ENCODE peak calls at places on chromosomes 16 and 17, in ten cellular contexts. One of them, this sample, is unnamed.

GRCh38 chr17:63956296-63956920 is 16.3 kb downstream of the SCN4A start:
- DNase-seq in stimulated activated CD8-positive, alpha-beta memory T cell treated with anti-CD3 and anti-CD28 coated beads, Interleukin-4, amount 100 ng/mL, for 1 hour: no peak
- DNase-seq in ascending aorta: no peak
- DNase-seq in hypothalamus: no peak
- DNase-seq in iPS DF 6.9: no peak
- DNase-seq in HFFc6: peak
- DNase-seq in activated gamma-delta T cell: no peak
- DNase-seq in hepatocyte: no peak
- DNase-seq in heart right ventricle: no peak
- DNase-seq in ELR: peak
- DNase-seq in this sample: no peak

GRCh38 chr17:81523139-81524062 is 4.8 kb upstream of the FSCN2 start:
- DNase-seq in HFFc6: peak
- DNase-seq in stimulated activated CD8-positive, alpha-beta memory T cell treated with anti-CD3 and anti-CD28 coated beads, Interleukin-4, amount 100 ng/mL, for 1 hour: no peak
- DNase-seq in ELR: peak
- DNase-seq in heart right ventricle: no peak
- DNase-seq in activated gamma-delta T cell: no peak
- DNase-seq in ascending aorta: peak
- DNase-seq in hypothalamus: peak
- DNase-seq in hepatocyte: peak
- DNase-seq in iPS DF 6.9: no peak
- DNase-seq in this sample: peak

GRCh38 chr16:69434066-69434465 is 9.6 kb downstream of the CYB5B start:
- DNase-seq in hepatocyte: no peak
- DNase-seq in hypothalamus: no peak
- DNase-seq in heart right ventricle: no peak
- DNase-seq in ELR: no peak
- DNase-seq in iPS DF 6.9: no peak
- DNase-seq in HFFc6: no peak
- DNase-seq in stimulated activated CD8-positive, alpha-beta memory T cell treated with anti-CD3 and anti-CD28 coated beads, Interleukin-4, amount 100 ng/mL, for 1 hour: no peak
- DNase-seq in ascending aorta: no peak
- DNase-seq in activated gamma-delta T cell: no peak
- DNase-seq in this sample: no peak

GRCh38 chr16:1947369-1947670 is 4.3 kb upstream of the MSRB1 start:
- DNase-seq in ELR: no peak
- DNase-seq in stimulated activated CD8-positive, alpha-beta memory T cell treated with anti-CD3 and anti-CD28 coated beads, Interleukin-4, amount 100 ng/mL, for 1 hour: no peak
- DNase-seq in iPS DF 6.9: no peak
- DNase-seq in activated gamma-delta T cell: no peak
- DNase-seq in HFFc6: no peak
- DNase-seq in hypothalamus: no peak
- DNase-seq in heart right ventricle: no peak
- DNase-seq in ascending aorta: no peak
- DNase-seq in hepatocyte: no peak
- DNase-seq in this sample: no peak

GRCh38 chr17:80618304-80618703 is 73.7 kb downstream of the RPTOR start:
- DNase-seq in stimulated activated CD8-positive, alpha-beta memory T cell treated with anti-CD3 and anti-CD28 coated beads, Interleukin-4, amount 100 ng/mL, for 1 hour: no peak
- DNase-seq in activated gamma-delta T cell: no peak
- DNase-seq in iPS DF 6.9: no peak
- DNase-seq in HFFc6: no peak
- DNase-seq in ascending aorta: no peak
- DNase-seq in heart right ventricle: no peak
- DNase-seq in hypothalamus: no peak
- DNase-seq in ELR: no peak
- DNase-seq in hepatocyte: no peak
- DNase-seq in this sample: no peak

GRCh38 chr17:42224651-42225050 is 30.4 kb upstream of the GHDC start:
- DNase-seq in stimulated activated CD8-positive, alpha-beta memory T cell treated with anti-CD3 and anti-CD28 coated beads, Interleukin-4, amount 100 ng/mL, for 1 hour: no peak
- DNase-seq in iPS DF 6.9: no peak
- DNase-seq in hepatocyte: no peak
- DNase-seq in HFFc6: no peak
- DNase-seq in hypothalamus: no peak
- DNase-seq in heart right ventricle: no peak
- DNase-seq in ascending aorta: no peak
- DNase-seq in ELR: no peak
- DNase-seq in activated gamma-delta T cell: no peak
- DNase-seq in this sample: no peak

GRCh38 chr16:55056585-55057520 is 126.2 kb downstream of the IRX5 start:
- DNase-seq in iPS DF 6.9: no peak
- DNase-seq in HFFc6: no peak
- DNase-seq in stimulated activated CD8-positive, alpha-beta memory T cell treated with anti-CD3 and anti-CD28 coated beads, Interleukin-4, amount 100 ng/mL, for 1 hour: no peak
- DNase-seq in activated gamma-delta T cell: no peak
- DNase-seq in hypothalamus: no peak
- DNase-seq in hepatocyte: peak
- DNase-seq in heart right ventricle: no peak
- DNase-seq in ELR: no peak
- DNase-seq in ascending aorta: no peak
- DNase-seq in this sample: peak

GRCh38 chr16:21611546-21612384 is 12.4 kb downstream of the METTL9 start:
- DNase-seq in ascending aorta: no peak
- DNase-seq in hepatocyte: no peak
- DNase-seq in HFFc6: no peak
- DNase-seq in activated gamma-delta T cell: no peak
- DNase-seq in stimulated activated CD8-positive, alpha-beta memory T cell treated with anti-CD3 and anti-CD28 coated beads, Interleukin-4, amount 100 ng/mL, for 1 hour: no peak
- DNase-seq in hypothalamus: no peak
- DNase-seq in heart right ventricle: no peak
- DNase-seq in ELR: no peak
- DNase-seq in iPS DF 6.9: no peak
- DNase-seq in this sample: peak

GRCh38 chr17:80708497-80708896 is 163.9 kb downstream of the RPTOR start:
- DNase-seq in stimulated activated CD8-positive, alpha-beta memory T cell treated with anti-CD3 and anti-CD28 coated beads, Interleukin-4, amount 100 ng/mL, for 1 hour: no peak
- DNase-seq in activated gamma-delta T cell: no peak
- DNase-seq in heart right ventricle: no peak
- DNase-seq in iPS DF 6.9: no peak
- DNase-seq in HFFc6: no peak
- DNase-seq in ascending aorta: no peak
- DNase-seq in hepatocyte: no peak
- DNase-seq in ELR: no peak
- DNase-seq in hypothalamus: no peak
- DNase-seq in this sample: no peak

GRCh38 chr17:79633154-79633553 is 22.3 kb upstream of the RBFOX3 start:
- DNase-seq in activated gamma-delta T cell: no peak
- DNase-seq in hepatocyte: no peak
- DNase-seq in ELR: no peak
- DNase-seq in hypothalamus: no peak
- DNase-seq in stimulated activated CD8-positive, alpha-beta memory T cell treated with anti-CD3 and anti-CD28 coated beads, Interleukin-4, amount 100 ng/mL, for 1 hour: no peak
- DNase-seq in heart right ventricle: no peak
- DNase-seq in ascending aorta: peak
- DNase-seq in HFFc6: no peak
- DNase-seq in iPS DF 6.9: no peak
- DNase-seq in this sample: no peak

GRCh38 chr16:8476824-8477223 is 113.5 kb downstream of the TMEM114 start:
- DNase-seq in ELR: no peak
- DNase-seq in hepatocyte: no peak
- DNase-seq in HFFc6: no peak
- DNase-seq in ascending aorta: no peak
- DNase-seq in hypothalamus: no peak
- DNase-seq in heart right ventricle: no peak
- DNase-seq in iPS DF 6.9: no peak
- DNase-seq in stimulated activated CD8-positive, alpha-beta memory T cell treated with anti-CD3 and anti-CD28 coated beads, Interleukin-4, amount 100 ng/mL, for 1 hour: no peak
- DNase-seq in activated gamma-delta T cell: no peak
- DNase-seq in this sample: no peak

GRCh38 chr17:81741594-81742452 is 29.7 kb downstream of the SLC25A10 start:
- DNase-seq in stimulated activated CD8-positive, alpha-beta memory T cell treated with anti-CD3 and anti-CD28 coated beads, Interleukin-4, amount 100 ng/mL, for 1 hour: no peak
- DNase-seq in heart right ventricle: no peak
- DNase-seq in activated gamma-delta T cell: no peak
- DNase-seq in iPS DF 6.9: no peak
- DNase-seq in ascending aorta: no peak
- DNase-seq in HFFc6: no peak
- DNase-seq in hepatocyte: no peak
- DNase-seq in hypothalamus: no peak
- DNase-seq in ELR: peak
- DNase-seq in this sample: no peak

GRCh38 chr17:20206591-20206990 is 197.4 kb downstream of the SPECC1 start:
- DNase-seq in heart right ventricle: no peak
- DNase-seq in HFFc6: peak
- DNase-seq in activated gamma-delta T cell: no peak
- DNase-seq in hypothalamus: no peak
- DNase-seq in hepatocyte: no peak
- DNase-seq in ascending aorta: no peak
- DNase-seq in stimulated activated CD8-positive, alpha-beta memory T cell treated with anti-CD3 and anti-CD28 coated beads, Interleukin-4, amount 100 ng/mL, for 1 hour: no peak
- DNase-seq in iPS DF 6.9: no peak
- DNase-seq in ELR: peak
- DNase-seq in this sample: no peak

GRCh38 chr17:82674656-82675475 is 23.6 kb downstream of the RAB40B start:
- DNase-seq in iPS DF 6.9: no peak
- DNase-seq in activated gamma-delta T cell: no peak
- DNase-seq in HFFc6: no peak
- DNase-seq in ascending aorta: no peak
- DNase-seq in stimulated activated CD8-positive, alpha-beta memory T cell treated with anti-CD3 and anti-CD28 coated beads, Interleukin-4, amount 100 ng/mL, for 1 hour: no peak
- DNase-seq in hypothalamus: peak
- DNase-seq in ELR: no peak
- DNase-seq in heart right ventricle: no peak
- DNase-seq in hepatocyte: no peak
- DNase-seq in this sample: no peak

GRCh38 chr17:12620200-12620720 is 45.4 kb upstream of the MYOCD start:
- DNase-seq in hypothalamus: no peak
- DNase-seq in HFFc6: peak
- DNase-seq in stimulated activated CD8-positive, alpha-beta memory T cell treated with anti-CD3 and anti-CD28 coated beads, Interleukin-4, amount 100 ng/mL, for 1 hour: no peak
- DNase-seq in heart right ventricle: no peak
- DNase-seq in iPS DF 6.9: no peak
- DNase-seq in hepatocyte: no peak
- DNase-seq in ELR: peak
- DNase-seq in ascending aorta: no peak
- DNase-seq in activated gamma-delta T cell: no peak
- DNase-seq in this sample: peak

GRCh38 chr16:68737046-68737729 is at the start of gene CDH1:
- DNase-seq in heart right ventricle: no peak
- DNase-seq in iPS DF 6.9: peak
- DNase-seq in ascending aorta: no peak
- DNase-seq in activated gamma-delta T cell: no peak
- DNase-seq in ELR: no peak
- DNase-seq in stimulated activated CD8-positive, alpha-beta memory T cell treated with anti-CD3 and anti-CD28 coated beads, Interleukin-4, amount 100 ng/mL, for 1 hour: no peak
- DNase-seq in hepatocyte: peak
- DNase-seq in hypothalamus: peak
- DNase-seq in HFFc6: no peak
- DNase-seq in this sample: no peak

GRCh38 chr16:19879241-19879792 is 5.3 kb downstream of the GPRC5B start:
- DNase-seq in hypothalamus: peak
- DNase-seq in heart right ventricle: peak
- DNase-seq in iPS DF 6.9: no peak
- DNase-seq in ascending aorta: no peak
- DNase-seq in stimulated activated CD8-positive, alpha-beta memory T cell treated with anti-CD3 and anti-CD28 coated beads, Interleukin-4, amount 100 ng/mL, for 1 hour: no peak
- DNase-seq in ELR: no peak
- DNase-seq in hepatocyte: peak
- DNase-seq in activated gamma-delta T cell: no peak
- DNase-seq in HFFc6: peak
- DNase-seq in this sample: no peak

GRCh38 chr16:17227278-17227677 is 243.5 kb downstream of the XYLT1 start:
- DNase-seq in stimulated activated CD8-positive, alpha-beta memory T cell treated with anti-CD3 and anti-CD28 coated beads, Interleukin-4, amount 100 ng/mL, for 1 hour: no peak
- DNase-seq in ascending aorta: no peak
- DNase-seq in HFFc6: no peak
- DNase-seq in hypothalamus: no peak
- DNase-seq in heart right ventricle: no peak
- DNase-seq in hepatocyte: peak
- DNase-seq in ELR: no peak
- DNase-seq in iPS DF 6.9: no peak
- DNase-seq in activated gamma-delta T cell: no peak
- DNase-seq in this sample: no peak

GRCh38 chr17:7997186-7997585 is 5.2 kb upstream of the GUCY2D start:
- DNase-seq in HFFc6: peak
- DNase-seq in hypothalamus: no peak
- DNase-seq in hepatocyte: peak
- DNase-seq in activated gamma-delta T cell: no peak
- DNase-seq in ascending aorta: no peak
- DNase-seq in heart right ventricle: peak
- DNase-seq in stimulated activated CD8-positive, alpha-beta memory T cell treated with anti-CD3 and anti-CD28 coated beads, Interleukin-4, amount 100 ng/mL, for 1 hour: no peak
- DNase-seq in ELR: peak
- DNase-seq in iPS DF 6.9: no peak
- DNase-seq in this sample: peak

GRCh38 chr16:65658339-65659275 is 536.7 kb upstream of the CDH11 start:
- DNase-seq in activated gamma-delta T cell: no peak
- DNase-seq in heart right ventricle: no peak
- DNase-seq in ELR: peak
- DNase-seq in iPS DF 6.9: no peak
- DNase-seq in hypothalamus: no peak
- DNase-seq in stimulated activated CD8-positive, alpha-beta memory T cell treated with anti-CD3 and anti-CD28 coated beads, Interleukin-4, amount 100 ng/mL, for 1 hour: no peak
- DNase-seq in ascending aorta: no peak
- DNase-seq in hepatocyte: peak
- DNase-seq in HFFc6: peak
- DNase-seq in this sample: peak

GRCh38 chr17:41413353-41413752 is 11.0 kb downstream of the KRT37 start:
- DNase-seq in hypothalamus: no peak
- DNase-seq in heart right ventricle: no peak
- DNase-seq in ELR: no peak
- DNase-seq in ascending aorta: no peak
- DNase-seq in iPS DF 6.9: peak
- DNase-seq in stimulated activated CD8-positive, alpha-beta memory T cell treated with anti-CD3 and anti-CD28 coated beads, Interleukin-4, amount 100 ng/mL, for 1 hour: no peak
- DNase-seq in HFFc6: no peak
- DNase-seq in hepatocyte: no peak
- DNase-seq in activated gamma-delta T cell: no peak
- DNase-seq in this sample: peak

GRCh38 chr16:22070361-22071351 is 21.7 kb upstream of the VWA3A start:
- DNase-seq in HFFc6: no peak
- DNase-seq in ELR: no peak
- DNase-seq in heart right ventricle: no peak
- DNase-seq in stimulated activated CD8-positive, alpha-beta memory T cell treated with anti-CD3 and anti-CD28 coated beads, Interleukin-4, amount 100 ng/mL, for 1 hour: no peak
- DNase-seq in ascending aorta: no peak
- DNase-seq in activated gamma-delta T cell: no peak
- DNase-seq in hepatocyte: no peak
- DNase-seq in hypothalamus: no peak
- DNase-seq in iPS DF 6.9: no peak
- DNase-seq in this sample: no peak

GRCh38 chr16:14289692-14290340 is 218.7 kb downstream of the MRTFB start:
- DNase-seq in hypothalamus: no peak
- DNase-seq in stimulated activated CD8-positive, alpha-beta memory T cell treated with anti-CD3 and anti-CD28 coated beads, Interleukin-4, amount 100 ng/mL, for 1 hour: no peak
- DNase-seq in hepatocyte: no peak
- DNase-seq in iPS DF 6.9: no peak
- DNase-seq in HFFc6: no peak
- DNase-seq in ELR: peak
- DNase-seq in activated gamma-delta T cell: no peak
- DNase-seq in ascending aorta: no peak
- DNase-seq in heart right ventricle: no peak
- DNase-seq in this sample: peak

GRCh38 chr17:63611354-63611753 is 10.7 kb downstream of the TACO1 start:
- DNase-seq in hepatocyte: no peak
- DNase-seq in HFFc6: no peak
- DNase-seq in activated gamma-delta T cell: no peak
- DNase-seq in hypothalamus: no peak
- DNase-seq in stimulated activated CD8-positive, alpha-beta memory T cell treated with anti-CD3 and anti-CD28 coated beads, Interleukin-4, amount 100 ng/mL, for 1 hour: no peak
- DNase-seq in ascending aorta: no peak
- DNase-seq in heart right ventricle: no peak
- DNase-seq in ELR: no peak
- DNase-seq in iPS DF 6.9: no peak
- DNase-seq in this sample: no peak

GRCh38 chr17:8406174-8406573 is 8.5 kb upstream of the RNF222 start:
- DNase-seq in hepatocyte: no peak
- DNase-seq in heart right ventricle: no peak
- DNase-seq in stimulated activated CD8-positive, alpha-beta memory T cell treated with anti-CD3 and anti-CD28 coated beads, Interleukin-4, amount 100 ng/mL, for 1 hour: no peak
- DNase-seq in ascending aorta: no peak
- DNase-seq in hypothalamus: no peak
- DNase-seq in iPS DF 6.9: no peak
- DNase-seq in activated gamma-delta T cell: no peak
- DNase-seq in HFFc6: no peak
- DNase-seq in ELR: no peak
- DNase-seq in this sample: no peak

GRCh38 chr17:63286254-63286653 is 159.9 kb downstream of the CYB561 start:
- DNase-seq in heart right ventricle: no peak
- DNase-seq in iPS DF 6.9: no peak
- DNase-seq in hypothalamus: no peak
- DNase-seq in ELR: no peak
- DNase-seq in hepatocyte: no peak
- DNase-seq in activated gamma-delta T cell: no peak
- DNase-seq in stimulated activated CD8-positive, alpha-beta memory T cell treated with anti-CD3 and anti-CD28 coated beads, Interleukin-4, amount 100 ng/mL, for 1 hour: no peak
- DNase-seq in HFFc6: no peak
- DNase-seq in ascending aorta: no peak
- DNase-seq in this sample: no peak

GRCh38 chr16:64122177-64122576 is 999.7 kb downstream of the CDH11 start:
- DNase-seq in hepatocyte: no peak
- DNase-seq in HFFc6: peak
- DNase-seq in iPS DF 6.9: no peak
- DNase-seq in ELR: peak
- DNase-seq in ascending aorta: no peak
- DNase-seq in stimulated activated CD8-positive, alpha-beta memory T cell treated with anti-CD3 and anti-CD28 coated beads, Interleukin-4, amount 100 ng/mL, for 1 hour: no peak
- DNase-seq in activated gamma-delta T cell: no peak
- DNase-seq in hypothalamus: no peak
- DNase-seq in heart right ventricle: no peak
- DNase-seq in this sample: no peak

GRCh38 chr16:78122774-78123315 is 23.4 kb downstream of the WWOX start:
- DNase-seq in ELR: peak
- DNase-seq in hypothalamus: peak
- DNase-seq in iPS DF 6.9: no peak
- DNase-seq in hepatocyte: peak
- DNase-seq in ascending aorta: peak
- DNase-seq in heart right ventricle: no peak
- DNase-seq in HFFc6: peak
- DNase-seq in stimulated activated CD8-positive, alpha-beta memory T cell treated with anti-CD3 and anti-CD28 coated beads, Interleukin-4, amount 100 ng/mL, for 1 hour: no peak
- DNase-seq in activated gamma-delta T cell: no peak
- DNase-seq in this sample: peak